ENCODE peak calls at places on chromosomes 4 and X, in five cellular contexts. G is AG04449, K is colonic mucosa, I is breast epithelium, W is mucosa of descending colon. X is an unnamed sample.

GRCh38 chr4:182826391-182826790 is 90.8 kb downstream of the DCTD start:
- DNase-seq in W (no peak), G (no peak), I (no peak), K (no peak), X (no peak)

GRCh38 chr4:52937829-52938228 is 75.7 kb downstream of the RASL11B start:
- DNase-seq in G (no peak), I (no peak), K (no peak), W (no peak), X (no peak)

GRCh38 chr4:125280892-125281403 is 33.8 kb upstream of the FAT4 start:
- DNase-seq in W (no peak), K (no peak), I (no peak), G (no peak), X (no peak)

GRCh38 chr4:20127626-20128025 is 124.1 kb upstream of the SLIT2 start:
- DNase-seq in I (no peak), K (no peak), W (no peak), G (no peak), X (no peak)

GRCh38 chr4:66501986-66502385 is 831.7 kb upstream of the EPHA5 start:
- DNase-seq in K (no peak), G (no peak), I (no peak), W (no peak), X (no peak)

GRCh38 chrX:154762529-154763296 is at the start of gene DKC1:
- DNase-seq in W (peak; percentile 96), K (peak; percentile 93), I (peak; percentile 93), G (no peak), X (peak; percentile 77)

GRCh38 chr4:178296669-178297068 is 854.4 kb upstream of the AGA start:
- DNase-seq in G (no peak), K (no peak), I (no peak), W (no peak), X (no peak)

GRCh38 chr4:90226734-90227133 is 99.5 kb downstream of the CCSER1 start:
- DNase-seq in I (no peak), W (no peak), K (no peak), G (no peak), X (no peak)

GRCh38 chrX:96407043-96407442 is 277.6 kb upstream of the DIAPH2 start:
- DNase-seq in K (peak; percentile 66), W (peak; percentile 52), G (no peak), I (no peak), X (no peak)

GRCh38 chr4:163603246-163603645 is 108.8 kb downstream of the TMA16 start:
- DNase-seq in G (no peak), I (no peak), K (no peak), W (no peak), X (no peak)

GRCh38 chrX:24090300-24091200 is 35.8 kb downstream of the EIF2S3 start:
- DNase-seq in W (no peak), G (no peak), I (no peak), K (no peak), X (no peak)

GRCh38 chr4:87049508-87049907 is 114.7 kb downstream of the AFF1 start:
- DNase-seq in K (no peak), I (no peak), G (no peak), W (no peak), X (no peak)

GRCh38 chr4:87354168-87355102 is 31.8 kb upstream of the HSD17B13 start:
- DNase-seq in W (no peak), K (no peak), I (no peak), G (no peak), X (no peak)

GRCh38 chr4:5050520-5050955 is 742 bp upstream of the STK32B start:
- DNase-seq in G (no peak), W (peak; percentile 62), I (no peak), K (peak; percentile 56), X (no peak)

GRCh38 chrX:12906392-12906791 is at the start of gene TLR8:
- DNase-seq in I (no peak), W (no peak), K (no peak), G (no peak), X (no peak)

GRCh38 chr4:185523862-185524261 is 11.4 kb downstream of the PDLIM3 start:
- DNase-seq in I (no peak), K (no peak), W (no peak), G (no peak), X (no peak)

GRCh38 chrX:9458516-9459078 is 6.3 kb upstream of the TBL1X start:
- DNase-seq in I (no peak), K (no peak), G (no peak), W (no peak), X (no peak)

GRCh38 chr4:159384619-159385018 is 281.7 kb downstream of the RAPGEF2 start:
- DNase-seq in I (no peak), G (no peak), K (no peak), W (no peak), X (no peak)

DNA sequence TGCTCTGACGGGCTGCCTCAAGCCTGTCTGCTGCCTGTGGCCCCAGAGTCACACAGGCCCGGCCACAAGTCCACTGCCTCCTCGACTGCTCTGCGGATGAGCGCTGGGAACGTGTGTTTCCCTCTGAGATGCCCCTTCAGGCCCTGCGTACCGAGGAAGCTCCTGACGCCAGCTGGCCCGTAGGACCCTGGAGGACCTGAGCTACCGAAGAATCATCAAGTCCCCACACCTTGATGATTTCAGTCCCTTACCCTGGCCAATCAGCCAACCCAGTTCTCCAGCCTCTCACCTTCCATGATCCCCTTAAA is 96.6 kb upstream of the LRPAP1 start:
- DNase-seq in I (no peak), W (no peak), G (no peak), K (no peak), X (no peak)
- TF ChIP-seq CTCF in I (no peak), W (no peak), G (no peak), K (no peak), X (no peak)

DNA sequence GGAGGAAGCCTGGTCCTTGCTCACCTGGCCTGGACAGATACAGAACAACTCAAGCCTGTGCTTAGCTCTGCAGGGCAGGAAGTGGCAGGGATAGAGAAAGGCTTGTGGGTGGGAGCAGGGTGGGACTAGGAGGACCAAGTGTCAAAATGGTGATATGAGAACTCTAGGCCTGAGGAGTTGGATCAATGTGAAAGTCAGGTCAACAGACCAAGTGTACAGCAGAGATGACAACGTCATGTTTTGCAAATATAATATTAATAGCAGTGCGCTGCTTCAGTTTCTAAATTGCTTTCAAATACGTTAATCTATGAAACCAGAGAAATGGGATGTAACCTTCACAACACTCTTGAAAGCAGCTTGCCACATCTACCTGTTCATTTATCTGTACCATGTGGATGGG is 114.2 kb upstream of the MAP3K15 start:
- DNase-seq in W (no peak), K (no peak), I (no peak), G (no peak), X (no peak)
- H3K4me3 ChIP-seq in W (no peak overlapping the region), K (no peak overlapping the region), I (no peak overlapping the region), G (no peak overlapping the region), X (no peak overlapping the region)

DNA sequence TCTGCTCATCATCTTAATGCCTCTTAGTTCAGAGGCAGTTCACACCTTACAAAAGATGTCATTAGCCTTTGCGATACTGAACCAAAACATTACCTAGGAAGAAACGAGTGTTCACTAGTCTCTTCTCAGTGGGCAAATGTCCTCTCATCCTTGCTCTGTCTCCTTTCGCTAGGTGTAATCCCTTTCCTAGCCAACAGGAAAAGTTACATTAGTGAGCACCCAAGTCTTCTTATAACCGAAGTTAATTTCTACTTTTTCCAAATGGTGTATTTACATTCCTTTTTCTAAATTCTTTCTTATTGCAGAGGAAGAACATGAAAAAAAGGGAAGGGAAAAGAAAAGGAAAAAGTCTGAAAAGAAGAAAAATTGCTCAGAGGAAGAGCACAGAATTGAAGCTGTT is 46.9 kb downstream of the SMIM31 start:
- DNase-seq in I (no peak), G (no peak), K (no peak), W (no peak), X (no peak)
- TF ChIP-seq CTCF in I (no peak), G (no peak), K (no peak), W (no peak), X (no peak)

DNA sequence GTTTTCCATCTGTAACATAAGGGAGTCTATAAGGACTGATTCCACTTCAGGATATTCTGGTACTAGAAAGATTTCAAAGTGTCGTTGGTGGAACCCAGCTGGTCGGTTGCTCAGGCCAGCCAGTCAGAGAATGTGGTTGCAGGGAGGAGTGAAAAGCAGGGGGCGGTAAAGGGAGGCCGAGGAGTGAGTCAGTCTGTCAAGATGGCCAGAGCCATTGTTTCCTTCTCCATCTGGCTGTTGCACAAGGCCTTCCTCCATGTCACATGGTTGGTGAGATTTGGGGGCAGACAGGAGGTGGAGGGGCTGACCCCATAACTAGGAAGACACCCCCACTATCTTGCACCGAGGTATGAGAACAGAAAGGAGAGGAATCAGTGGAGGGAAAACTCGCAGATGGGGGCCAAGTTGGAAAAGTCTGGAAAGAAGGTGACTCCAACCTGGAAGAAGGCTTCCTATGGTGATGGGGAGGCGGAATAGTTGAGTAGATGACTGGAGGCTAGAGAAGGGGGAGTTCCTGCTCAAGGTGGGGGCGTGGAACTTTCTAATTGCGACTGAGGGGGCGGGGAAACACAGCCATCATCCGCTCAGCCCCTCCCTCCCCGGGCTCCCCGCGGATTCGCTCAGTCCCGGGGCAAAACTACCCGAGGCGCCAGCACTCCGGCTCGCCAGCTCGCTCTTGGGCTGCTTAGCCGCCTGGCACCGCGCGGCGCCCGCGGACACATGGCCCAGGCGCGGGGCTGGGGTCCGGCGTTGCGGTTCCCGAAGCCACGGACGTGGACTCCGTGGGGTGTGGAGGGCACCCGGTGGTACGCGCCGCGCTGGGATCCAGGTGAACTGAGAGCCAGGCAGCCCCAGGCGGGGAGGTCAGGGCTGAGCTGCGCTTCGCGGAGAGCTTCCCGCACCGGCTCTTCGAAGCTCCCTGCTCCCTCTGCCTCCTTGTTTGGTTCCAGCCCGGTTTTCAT is 38.5 kb downstream of the STARD8 start:
- DNase-seq in G (no peak), I (no peak), W (no peak), K (no peak), X (no peak)
- H3K4me3 ChIP-seq in G (peak overlapping the region; percentile 46), I (peak overlapping the region; percentile 39), W (no peak overlapping the region), K (no peak overlapping the region), X (peak overlapping the region; percentile 42)

GRCh38 chr4:154349829-154350228 is 141.8 kb downstream of the DCHS2 start:
- DNase-seq in G (no peak), K (no peak), I (no peak), W (no peak), X (no peak)
- TF ChIP-seq CTCF in G (peak; percentile 14), K (peak; percentile 15), I (peak; percentile 22), W (no peak), X (peak; percentile 42)

GRCh38 chrX:4935846-4936245 is 1222.4 kb upstream of the PRKX start:
- DNase-seq in K (no peak), W (no peak), G (no peak), I (no peak), X (no peak)
- H3K4me3 ChIP-seq in K (no peak overlapping the region), W (no peak overlapping the region), G (no peak overlapping the region), I (no peak overlapping the region), X (no peak overlapping the region)

GRCh38 chr4:108611360-108611759 is 9.0 kb upstream of the RPL34 start:
- DNase-seq in W (no peak), G (no peak), I (no peak), K (no peak), X (no peak)
- TF ChIP-seq CTCF in W (no peak), G (peak; percentile 15), I (no peak), K (no peak), X (peak; percentile 35)

DNA sequence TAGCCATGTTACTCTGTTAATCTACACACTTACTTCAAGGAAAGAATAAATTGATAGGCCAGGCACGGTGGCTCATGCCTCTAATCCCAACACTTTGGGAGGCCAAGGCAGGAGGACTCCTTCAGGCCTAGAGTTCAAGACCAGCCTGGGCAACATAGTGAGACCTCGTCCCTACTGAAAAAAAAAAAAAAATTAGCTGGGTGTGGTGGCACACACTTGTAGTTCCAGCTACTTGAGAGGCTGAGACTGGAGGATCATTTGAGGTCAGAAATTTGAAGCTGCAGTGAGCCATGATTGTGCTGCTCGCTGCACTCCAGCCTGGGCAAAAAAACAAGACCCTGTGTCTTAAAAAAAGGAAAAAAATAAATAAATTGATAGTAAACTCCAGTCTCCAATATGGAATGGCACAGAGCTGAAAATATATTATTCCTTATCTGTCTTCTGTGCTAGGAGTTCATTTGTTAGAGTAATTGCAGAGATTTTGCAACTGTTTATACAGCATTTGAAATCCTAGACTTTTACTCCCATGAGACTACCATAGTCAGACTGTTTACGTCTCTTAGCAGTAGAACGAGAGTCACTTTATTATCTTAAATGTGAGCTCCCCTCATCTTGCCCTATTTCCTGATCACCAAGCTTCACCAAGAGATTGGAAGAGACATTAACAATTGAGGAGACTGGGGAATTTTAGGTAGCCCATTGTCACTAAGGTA is 18.8 kb upstream of the TMEM131L start:
- DNase-seq in W (no peak), I (no peak), G (no peak), K (no peak), X (no peak)
- H3K4me3 ChIP-seq in W (no peak overlapping the region), I (no peak overlapping the region), G (no peak overlapping the region), K (no peak overlapping the region), X (no peak overlapping the region)